ENCODE peak calls at places on chromosomes 13 and 19, in four cellular contexts. W, J, N and Y are unnamed samples.

GRCh38 chr13:101757446-101758039 is 305.1 kb downstream of the ITGBL1 start:
- DNase-seq in W (no peak), J (peak), N (no peak), Y (no peak)

GRCh38 chr13:24087611-24088235 is 72.8 kb upstream of the SPATA13 start:
- DNase-seq in W (no peak), J (no peak), N (no peak), Y (no peak)

GRCh38 chr19:6222884-6223283 is 56.9 kb downstream of the MLLT1 start:
- DNase-seq in W (no peak), J (no peak), N (no peak), Y (no peak)

GRCh38 chr13:41145136-41145908 is 12.7 kb upstream of the KBTBD6 start:
- DNase-seq in W (no peak), J (no peak), N (no peak), Y (no peak)

GRCh38 chr13:92566767-92567166 is 659.8 kb upstream of the GPC6 start:
- DNase-seq in W (no peak), J (no peak), N (no peak), Y (no peak)

GRCh38 chr13:92137519-92137918 is 739.1 kb downstream of the GPC5 start:
- DNase-seq in W (no peak), J (no peak), N (no peak), Y (no peak)

GRCh38 chr19:47445937-47446402 is 25.7 kb downstream of the SLC8A2 start:
- DNase-seq in W (peak), J (peak), N (peak), Y (peak)

GRCh38 chr13:87129602-87130300 is 541.4 kb upstream of the SLITRK5 start:
- DNase-seq in W (no peak), J (no peak), N (no peak), Y (no peak)

GRCh38 chr13:51542358-51542972 is 41.8 kb upstream of the WDFY2 start:
- DNase-seq in W (no peak), J (no peak), N (no peak), Y (peak)

GRCh38 chr13:74191036-74191809 is 57.0 kb upstream of the KLF12 start:
- DNase-seq in W (no peak), J (no peak), N (no peak), Y (no peak)

GRCh38 chr13:94415484-94415883 is 64.0 kb downstream of the DCT start:
- DNase-seq in W (no peak), J (no peak), N (no peak), Y (peak)

GRCh38 chr13:38262211-38262610 is 87.4 kb upstream of the UFM1 start:
- DNase-seq in W (no peak), J (no peak), N (no peak), Y (no peak)

GRCh38 chr13:43033038-43033437 is 9.7 kb downstream of the DNAJC15 start:
- DNase-seq in W (no peak), J (no peak), N (no peak), Y (no peak)

GRCh38 chr13:58018865-58019264 is 387.3 kb downstream of the PCDH17 start:
- DNase-seq in W (no peak), J (no peak), N (no peak), Y (peak)

GRCh38 chr19:3098141-3098514 is 4.0 kb downstream of the GNA11 start:
- DNase-seq in W (no peak), J (no peak), N (no peak), Y (no peak)

GRCh38 chr19:19587776-19588175 is 30.7 kb downstream of the PBX4 start:
- DNase-seq in W (no peak), J (peak), N (no peak), Y (peak)

GRCh38 chr19:31286491-31286890 is 62.7 kb downstream of the TSHZ3 start:
- DNase-seq in W (no peak), J (no peak), N (no peak), Y (no peak)

GRCh38 chr19:55353803-55354697 is 469 bp downstream of the COX6B2 start:
- DNase-seq in W (peak), J (no peak), N (peak), Y (no peak)

GRCh38 chr13:110107568-110108347 is 199.2 kb downstream of the COL4A1 start:
- DNase-seq in W (no peak), J (no peak), N (no peak), Y (no peak)

GRCh38 chr13:113488283-113488682 is 2.2 kb downstream of the DCUN1D2 start:
- DNase-seq in W (no peak), J (no peak), N (no peak), Y (no peak)